ENCODE peak calls at places on chromosomes 11 and 22, in ten cellular contexts. L is lower lobe of right lung; I is effector memory CD4-positive, alpha-beta T cell; C is tibial artery; J is adrenal gland; Y is colonic mucosa; Z is dorsolateral prefrontal cortex; S is lung; K is sigmoid colon; U is GM23248. P is an unnamed sample.

GRCh38 chr22:26903030-26903856 is 245.9 kb downstream of the MIAT start:
- DNase-seq in L (no peak), I (no peak), C (no peak), J (no peak), Y (no peak), Z (no peak), S (no peak), K (no peak), U (no peak), P (peak; percentile 53)

GRCh38 chr11:27116684-27117083 is 76.1 kb downstream of the BBOX1 start:
- DNase-seq in L (no peak), I (no peak), C (no peak), J (no peak), Y (no peak), Z (no peak), S (no peak), K (no peak), U (peak; percentile 50), P (no peak)

GRCh38 chr11:11864332-11864731 is 22.6 kb downstream of the USP47 start:
- DNase-seq in L (no peak), I (no peak), C (no peak), J (no peak), Y (no peak), Z (no peak), S (no peak), K (no peak), U (no peak), P (no peak)

GRCh38 chr11:72930011-72930410 is 115.8 kb downstream of the ATG16L2 start:
- DNase-seq in L (no peak), I (no peak), C (no peak), J (no peak), Y (no peak), Z (no peak), S (no peak), K (no peak), U (no peak), P (peak; percentile 26)

GRCh38 chr11:66076561-66076960 is 6.5 kb downstream of the PACS1 start:
- DNase-seq in L (no peak), I (no peak), C (no peak), J (no peak), Y (no peak), Z (no peak), S (no peak), K (no peak), U (no peak), P (no peak)

GRCh38 chr22:18091916-18092526 is 14.2 kb downstream of the PEX26 start:
- DNase-seq in L (no peak), I (peak; percentile 17), C (peak; percentile 42), J (peak; percentile 74), Y (peak; percentile 89), Z (no peak), S (peak; percentile 38), K (peak; percentile 87), U (peak; percentile 92), P (peak; percentile 92)

GRCh38 chr11:105298630-105299029 is 159.1 kb upstream of the CARD18 start:
- DNase-seq in L (no peak), I (no peak), C (no peak), J (no peak), Y (no peak), Z (no peak), S (no peak), K (no peak), U (peak; percentile 46), P (no peak)

GRCh38 chr11:63673579-63673978 is 2.4 kb upstream of the ATL3 start:
- DNase-seq in L (no peak), I (no peak), C (no peak), J (no peak), Y (no peak), Z (no peak), S (no peak), K (no peak), U (peak; percentile 72), P (no peak)

GRCh38 chr11:6404341-6405038 is 14.2 kb downstream of the SMPD1 start:
- DNase-seq in L (peak; percentile 30), I (no peak), C (no peak), J (no peak), Y (no peak), Z (no peak), S (no peak), K (no peak), U (peak; percentile 59), P (no peak)

GRCh38 chr11:548700-549603 is 11.6 kb downstream of the LMNTD2 start:
- DNase-seq in L (no peak), I (no peak), C (no peak), J (no peak), Y (no peak), Z (no peak), S (no peak), K (no peak), U (peak; percentile 38), P (peak; percentile 10)

GRCh38 chr11:65254724-65255123 is 7.0 kb upstream of the POLA2 start:
- DNase-seq in L (no peak), I (no peak), C (no peak), J (no peak), Y (no peak), Z (no peak), S (no peak), K (no peak), U (no peak), P (no peak)

GRCh38 chr11:77086521-77087472 is 15.8 kb upstream of the OMP start:
- DNase-seq in L (peak; percentile 41), I (no peak), C (no peak), J (no peak), Y (peak; percentile 91), Z (no peak), S (no peak), K (peak; percentile 60), U (no peak), P (peak; percentile 35)

GRCh38 chr22:22538226-22538989 is 18.3 kb upstream of the ZNF280A start:
- DNase-seq in L (no peak), I (no peak), C (no peak), J (no peak), Y (no peak), Z (no peak), S (no peak), K (no peak), U (no peak), P (no peak)

GRCh38 chr22:20267441-20268288 is 453 bp downstream of the RTN4R start:
- DNase-seq in L (peak; percentile 69), I (no peak), C (no peak), J (peak; percentile 28), Y (peak; percentile 45), Z (no peak), S (peak; percentile 45), K (no peak), U (no peak), P (no peak)

GRCh38 chr11:134049303-134049702 is 19.6 kb upstream of the JAM3 start:
- DNase-seq in L (no peak), I (no peak), C (peak; percentile 6), J (no peak), Y (no peak), Z (no peak), S (no peak), K (no peak), U (no peak), P (no peak)

GRCh38 chr11:36558511-36559413 is 9.0 kb upstream of the RAG1 start:
- DNase-seq in L (no peak), I (no peak), C (no peak), J (no peak), Y (no peak), Z (no peak), S (no peak), K (no peak), U (no peak), P (no peak)

GRCh38 chr22:35375031-35375430 is 5.9 kb upstream of the HMOX1 start:
- DNase-seq in L (no peak), I (no peak), C (no peak), J (no peak), Y (no peak), Z (no peak), S (no peak), K (no peak), U (peak; percentile 77), P (no peak)

GRCh38 chr11:104328514-104328912 is 164.6 kb upstream of the PDGFD start:
- DNase-seq in L (no peak), I (no peak), C (no peak), J (no peak), Y (no peak), Z (no peak), S (no peak), K (no peak), U (no peak), P (no peak)

GRCh38 chr11:6553634-6554033 is 49.8 kb downstream of the RRP8 start:
- DNase-seq in L (no peak), I (no peak), C (no peak), J (no peak), Y (no peak), Z (no peak), S (no peak), K (no peak), U (no peak), P (no peak)

GRCh38 chr11:94545641-94546470 is 2.1 kb downstream of the FUT4 start:
- DNase-seq in L (no peak), I (no peak), C (no peak), J (no peak), Y (no peak), Z (no peak), S (no peak), K (no peak), U (peak; percentile 68), P (no peak)
- H3K4me3 ChIP-seq in L (peak overlapping the region; percentile 73), I (no peak overlapping the region), C (peak overlapping the region; percentile 78), J (no peak overlapping the region), Y (peak overlapping the region; percentile 61), Z (peak overlapping the region; percentile 84), S (peak overlapping the region; percentile 11), K (peak overlapping the region; percentile 72), U (peak overlapping the region; percentile 74), P (peak overlapping the region; percentile 70)

DNA sequence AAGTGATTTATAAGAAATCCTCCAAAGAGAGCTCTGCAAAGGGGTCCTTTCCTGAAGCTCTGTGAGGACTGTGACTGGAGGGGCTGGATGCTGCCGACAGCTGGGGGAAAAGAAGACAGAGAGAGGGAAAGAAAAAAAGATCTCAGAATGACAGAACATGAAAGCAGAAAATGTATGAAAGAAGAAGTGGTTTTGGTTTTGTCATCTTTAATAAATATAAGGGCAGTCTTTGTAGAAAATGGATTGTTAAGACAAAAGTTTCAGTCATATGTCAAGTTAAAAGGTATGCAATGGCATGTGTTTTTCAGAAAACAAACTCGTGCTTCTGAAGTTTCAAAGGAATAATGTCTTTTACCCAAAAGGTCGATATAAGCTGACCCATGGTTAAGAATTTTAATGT is 105.5 kb downstream of the CCDC83 start:
- DNase-seq in L (no peak), I (no peak), C (no peak), J (no peak), Y (no peak), Z (no peak), S (no peak), K (no peak), U (no peak), P (no peak)
- H3K4me3 ChIP-seq in L (no peak overlapping the region), I (no peak overlapping the region), C (no peak overlapping the region), J (no peak overlapping the region), Y (no peak overlapping the region), Z (no peak overlapping the region), S (no peak overlapping the region), K (no peak overlapping the region), U (no peak overlapping the region), P (no peak overlapping the region)

GRCh38 chr11:80365315-80365714 is 924.5 kb upstream of the TENM4 start:
- DNase-seq in L (no peak), I (no peak), C (no peak), J (no peak), Y (no peak), Z (no peak), S (no peak), K (no peak), U (no peak), P (no peak)
- H3K4me3 ChIP-seq in L (no peak overlapping the region), I (no peak overlapping the region), C (no peak overlapping the region), J (no peak overlapping the region), Y (no peak overlapping the region), Z (no peak overlapping the region), S (no peak overlapping the region), K (no peak overlapping the region), U (no peak overlapping the region), P (no peak overlapping the region)

GRCh38 chr22:31947296-31947695 is 3.0 kb downstream of the YWHAH start:
- DNase-seq in L (no peak), I (no peak), C (no peak), J (no peak), Y (peak; percentile 53), Z (no peak), S (no peak), K (no peak), U (no peak), P (no peak)
- H3K4me3 ChIP-seq in L (no peak overlapping the region), I (no peak overlapping the region), C (peak overlapping the region; percentile 20), J (no peak overlapping the region), Y (no peak overlapping the region), Z (peak overlapping the region; percentile 94), S (no peak overlapping the region), K (no peak overlapping the region), U (peak overlapping the region; percentile 100), P (no peak overlapping the region)